ENCODE peak calls at places on chromosomes 4 and X, in nine cellular contexts. J, G, P, Y, F, L, E, M and Q are unnamed samples.
A peak's percentile ranks its signal among the peaks of the same experiment; 100 is the strongest.

GRCh38 chr4:102705391-102705935 is 55.3 kb downstream of the MANBA start:
- ATAC-seq in L (no peak), M (no peak), E (no peak), Y (no peak), P (peak; percentile 20), F (no peak), J (no peak), G (no peak), Q (no peak)

GRCh38 chr4:169907705-169908104 is 118.5 kb downstream of the MFAP3L start:
- ATAC-seq in Y (no peak), F (no peak), P (no peak), M (no peak), J (no peak), G (no peak), L (no peak), E (no peak), Q (no peak)

GRCh38 chr4:133668061-133668851 is 519.2 kb downstream of the PCDH10 start:
- ATAC-seq in F (no peak), L (no peak), M (no peak), P (no peak), G (no peak), J (no peak), Y (no peak), E (no peak), Q (no peak)

GRCh38 chr4:123876640-123877039 is 480.0 kb downstream of the SPRY1 start:
- ATAC-seq in L (peak; percentile 50), M (no peak), G (no peak), E (no peak), J (no peak), F (peak; percentile 50), P (no peak), Y (no peak), Q (no peak)

GRCh38 chr4:41512139-41512538 is 25.8 kb upstream of the LIMCH1 start:
- ATAC-seq in L (no peak), Y (no peak), F (peak; percentile 14), E (no peak), M (no peak), J (no peak), P (no peak), G (no peak), Q (no peak)

GRCh38 chrX:113906168-113906567 is 677.7 kb upstream of the HTR2C start:
- ATAC-seq in M (no peak), G (no peak), L (no peak), J (no peak), Y (no peak), P (no peak), F (no peak), E (no peak), Q (no peak)

GRCh38 chrX:2427147-2427546 is 73.6 kb downstream of the DHRSX start:
- ATAC-seq in F (no peak), E (no peak), G (no peak), L (no peak), M (no peak), Y (no peak), P (no peak), J (no peak), Q (no peak)

GRCh38 chrX:63503541-63503940 is 152.4 kb upstream of the SPIN4 start:
- ATAC-seq in E (no peak), L (no peak), M (no peak), F (no peak), Y (no peak), G (no peak), J (no peak), P (no peak), Q (no peak)

GRCh38 chr4:165331316-165331715 is 3.8 kb downstream of the MSMO1 start:
- ATAC-seq in G (no peak), F (no peak), L (no peak), J (no peak), P (no peak), Y (no peak), E (no peak), M (no peak), Q (no peak)

GRCh38 chrX:48573690-48574269 is 504 bp upstream of the RBM3 start:
- ATAC-seq in Y (peak; percentile 4), F (peak; percentile 3), G (peak; percentile 8), J (no peak), P (peak; percentile 1), M (no peak), L (peak; percentile 2), E (no peak), Q (peak; percentile 7)

GRCh38 chrX:129996120-129996519 is 13.7 kb downstream of the BCORL1 start:
- ATAC-seq in G (no peak), Y (peak; percentile 68), F (peak; percentile 59), J (no peak), P (peak; percentile 47), M (no peak), E (no peak), L (peak; percentile 64), Q (no peak)

GRCh38 chrX:30301977-30302376 is 7.2 kb downstream of the NR0B1 start:
- ATAC-seq in J (no peak), P (no peak), M (no peak), E (no peak), Y (peak; percentile 69), F (peak; percentile 68), G (no peak), L (no peak), Q (no peak)